ENCODE peak calls at places on chromosomes 11 and 22, in six cellular contexts. One of them, this sample, is unnamed.

GRCh38 chr11:108034952-108035351 is 26.3 kb downstream of the CUL5 start:
- DNase-seq in sigmoid colon: no peak
- DNase-seq in activated T-helper 2 cell treated with anti-CD3 and anti-CD28 coated beads, Interferon-gamma antibody, Interleukin-2, Interleukin-4, amounts not matched to agents 10 μg/mL and 5 μg/mL and 100 μg/mL, durations not matched to agents 14 hours and 24 hours and 36 hours: no peak
- DNase-seq in fibroblast of mammary gland: no peak
- DNase-seq in NCI-H774: no peak
- DNase-seq in heart right ventricle: no peak
- DNase-seq in this sample: no peak

GRCh38 chr11:112361396-112361795 is 100.7 kb upstream of the PLET1 start:
- DNase-seq in sigmoid colon: no peak
- DNase-seq in activated T-helper 2 cell treated with anti-CD3 and anti-CD28 coated beads, Interferon-gamma antibody, Interleukin-2, Interleukin-4, amounts not matched to agents 10 μg/mL and 5 μg/mL and 100 μg/mL, durations not matched to agents 14 hours and 24 hours and 36 hours: no peak
- DNase-seq in fibroblast of mammary gland: no peak
- DNase-seq in NCI-H774: no peak
- DNase-seq in heart right ventricle: no peak
- DNase-seq in this sample: no peak

GRCh38 chr11:127675602-127676001 is 675.0 kb upstream of the KIRREL3 start:
- DNase-seq in sigmoid colon: no peak
- DNase-seq in activated T-helper 2 cell treated with anti-CD3 and anti-CD28 coated beads, Interferon-gamma antibody, Interleukin-2, Interleukin-4, amounts not matched to agents 10 μg/mL and 5 μg/mL and 100 μg/mL, durations not matched to agents 14 hours and 24 hours and 36 hours: no peak
- DNase-seq in fibroblast of mammary gland: no peak
- DNase-seq in NCI-H774: no peak
- DNase-seq in heart right ventricle: no peak
- DNase-seq in this sample: no peak

GRCh38 chr11:32659672-32660071 is 76.0 kb downstream of the EIF3M start:
- DNase-seq in sigmoid colon: no peak
- DNase-seq in activated T-helper 2 cell treated with anti-CD3 and anti-CD28 coated beads, Interferon-gamma antibody, Interleukin-2, Interleukin-4, amounts not matched to agents 10 μg/mL and 5 μg/mL and 100 μg/mL, durations not matched to agents 14 hours and 24 hours and 36 hours: no peak
- DNase-seq in fibroblast of mammary gland: peak; percentile 6
- DNase-seq in NCI-H774: no peak
- DNase-seq in heart right ventricle: no peak
- DNase-seq in this sample: no peak

GRCh38 chr11:36508743-36509142 is 1.3 kb downstream of the TRAF6 start:
- DNase-seq in sigmoid colon: no peak
- DNase-seq in activated T-helper 2 cell treated with anti-CD3 and anti-CD28 coated beads, Interferon-gamma antibody, Interleukin-2, Interleukin-4, amounts not matched to agents 10 μg/mL and 5 μg/mL and 100 μg/mL, durations not matched to agents 14 hours and 24 hours and 36 hours: no peak
- DNase-seq in fibroblast of mammary gland: no peak
- DNase-seq in NCI-H774: no peak
- DNase-seq in heart right ventricle: no peak
- DNase-seq in this sample: no peak

GRCh38 chr22:46104170-46104880 is 46.0 kb upstream of the PPARA start:
- DNase-seq in sigmoid colon: no peak
- DNase-seq in activated T-helper 2 cell treated with anti-CD3 and anti-CD28 coated beads, Interferon-gamma antibody, Interleukin-2, Interleukin-4, amounts not matched to agents 10 μg/mL and 5 μg/mL and 100 μg/mL, durations not matched to agents 14 hours and 24 hours and 36 hours: no peak
- DNase-seq in fibroblast of mammary gland: peak; percentile 68
- DNase-seq in NCI-H774: no peak
- DNase-seq in heart right ventricle: no peak
- DNase-seq in this sample: no peak

GRCh38 chr22:31075961-31076360 is 5.2 kb upstream of the SMTN start:
- DNase-seq in sigmoid colon: peak; percentile 93
- DNase-seq in activated T-helper 2 cell treated with anti-CD3 and anti-CD28 coated beads, Interferon-gamma antibody, Interleukin-2, Interleukin-4, amounts not matched to agents 10 μg/mL and 5 μg/mL and 100 μg/mL, durations not matched to agents 14 hours and 24 hours and 36 hours: no peak
- DNase-seq in fibroblast of mammary gland: peak; percentile 86
- DNase-seq in NCI-H774: no peak
- DNase-seq in heart right ventricle: peak; percentile 93
- DNase-seq in this sample: no peak

GRCh38 chr22:40753114-40753513 is 66.0 kb downstream of the SLC25A17 start:
- DNase-seq in sigmoid colon: no peak
- DNase-seq in activated T-helper 2 cell treated with anti-CD3 and anti-CD28 coated beads, Interferon-gamma antibody, Interleukin-2, Interleukin-4, amounts not matched to agents 10 μg/mL and 5 μg/mL and 100 μg/mL, durations not matched to agents 14 hours and 24 hours and 36 hours: no peak
- DNase-seq in fibroblast of mammary gland: no peak
- DNase-seq in NCI-H774: no peak
- DNase-seq in heart right ventricle: no peak
- DNase-seq in this sample: no peak

GRCh38 chr22:37545703-37546435 is 14.4 kb upstream of the CDC42EP1 start:
- DNase-seq in sigmoid colon: peak; percentile 98
- DNase-seq in activated T-helper 2 cell treated with anti-CD3 and anti-CD28 coated beads, Interferon-gamma antibody, Interleukin-2, Interleukin-4, amounts not matched to agents 10 μg/mL and 5 μg/mL and 100 μg/mL, durations not matched to agents 14 hours and 24 hours and 36 hours: no peak
- DNase-seq in fibroblast of mammary gland: peak; percentile 94
- DNase-seq in NCI-H774: no peak
- DNase-seq in heart right ventricle: peak; percentile 94
- DNase-seq in this sample: no peak

GRCh38 chr11:63888170-63889086 is 28.5 kb downstream of the RCOR2 start:
- DNase-seq in sigmoid colon: peak; percentile 81
- DNase-seq in activated T-helper 2 cell treated with anti-CD3 and anti-CD28 coated beads, Interferon-gamma antibody, Interleukin-2, Interleukin-4, amounts not matched to agents 10 μg/mL and 5 μg/mL and 100 μg/mL, durations not matched to agents 14 hours and 24 hours and 36 hours: peak; percentile 58
- DNase-seq in fibroblast of mammary gland: peak; percentile 78
- DNase-seq in NCI-H774: peak; percentile 80
- DNase-seq in heart right ventricle: no peak
- DNase-seq in this sample: peak; percentile 65

GRCh38 chr11:44568706-44569473 is 3.4 kb downstream of the CD82 start:
- DNase-seq in sigmoid colon: peak; percentile 84
- DNase-seq in activated T-helper 2 cell treated with anti-CD3 and anti-CD28 coated beads, Interferon-gamma antibody, Interleukin-2, Interleukin-4, amounts not matched to agents 10 μg/mL and 5 μg/mL and 100 μg/mL, durations not matched to agents 14 hours and 24 hours and 36 hours: peak; percentile 80
- DNase-seq in fibroblast of mammary gland: peak; percentile 93
- DNase-seq in NCI-H774: no peak
- DNase-seq in heart right ventricle: peak; percentile 54
- DNase-seq in this sample: peak; percentile 84